ENCODE peak calls at places on chromosomes 6 and 20, in nine cellular contexts. S, R, U, H, M, G, X, Q and E are unnamed samples.

GRCh38 chr6:15793288-15793687 is 130.5 kb upstream of the DTNBP1 start:
- DNase-seq in S (no peak), R (no peak), U (no peak), H (peak; percentile 9), M (no peak), G (peak; percentile 24), X (no peak), Q (peak; percentile 26), E (no peak)

GRCh38 chr20:50744143-50744792 is 12.9 kb downstream of the PARD6B start:
- DNase-seq in S (peak; percentile 56), R (no peak), U (peak; percentile 46), H (peak; percentile 77), M (no peak), G (peak; percentile 78), X (peak; percentile 67), Q (no peak), E (peak; percentile 64)

GRCh38 chr6:163728442-163729126 is 314.1 kb downstream of the QKI start:
- DNase-seq in S (no peak), R (no peak), U (no peak), H (no peak), M (no peak), G (no peak), X (no peak), Q (no peak), E (no peak)

GRCh38 chr6:31493875-31494694 is 3.9 kb upstream of the MICB start:
- DNase-seq in S (peak; percentile 84), R (peak; percentile 44), U (peak; percentile 69), H (peak; percentile 42), M (peak; percentile 93), G (peak; percentile 84), X (peak; percentile 73), Q (peak; percentile 82), E (peak; percentile 82)

GRCh38 chr6:160139420-160139851 is 17.8 kb downstream of the SLC22A1 start:
- DNase-seq in S (no peak), R (no peak), U (no peak), H (peak; percentile 78), M (no peak), G (peak; percentile 47), X (no peak), Q (peak; percentile 60), E (no peak)

GRCh38 chr20:57468523-57469417 is 56.2 kb downstream of the CTCFL start:
- DNase-seq in S (no peak), R (no peak), U (no peak), H (no peak), M (no peak), G (no peak), X (no peak), Q (no peak), E (no peak)

GRCh38 chr20:58722379-58722778 is 29.8 kb downstream of the NPEPL1 start:
- DNase-seq in S (no peak), R (no peak), U (no peak), H (no peak), M (no peak), G (no peak), X (no peak), Q (no peak), E (peak; percentile 4)

GRCh38 chr6:163643866-163644265 is 229.3 kb downstream of the QKI start:
- DNase-seq in S (no peak), R (no peak), U (peak; percentile 55), H (no peak), M (no peak), G (no peak), X (no peak), Q (no peak), E (no peak)

GRCh38 chr20:23245553-23246128 is 105.0 kb upstream of the NXT1 start:
- DNase-seq in S (peak; percentile 70), R (no peak), U (peak; percentile 76), H (peak; percentile 25), M (peak; percentile 79), G (peak; percentile 46), X (peak; percentile 32), Q (no peak), E (no peak)

GRCh38 chr6:31070711-31071197 is 41.6 kb downstream of the C6orf15 start:
- DNase-seq in S (no peak), R (no peak), U (peak; percentile 68), H (peak; percentile 54), M (no peak), G (peak; percentile 38), X (peak; percentile 65), Q (no peak), E (peak; percentile 69)

GRCh38 chr6:116327803-116328527 is 42.8 kb upstream of the DSE start:
- DNase-seq in S (no peak), R (no peak), U (peak; percentile 59), H (no peak), M (no peak), G (no peak), X (no peak), Q (no peak), E (no peak)

GRCh38 chr6:158431560-158431959 is 119.3 kb downstream of the TULP4 start:
- DNase-seq in S (no peak), R (no peak), U (no peak), H (no peak), M (no peak), G (no peak), X (no peak), Q (no peak), E (no peak)

GRCh38 chr6:57262491-57262890 is 40.4 kb upstream of the RAB23 start:
- DNase-seq in S (peak; percentile 51), R (no peak), U (no peak), H (no peak), M (no peak), G (no peak), X (no peak), Q (no peak), E (no peak)

GRCh38 chr20:10536531-10536930 is 101.4 kb downstream of the SLX4IP start:
- DNase-seq in S (no peak), R (no peak), U (no peak), H (no peak), M (peak; percentile 50), G (no peak), X (peak; percentile 79), Q (no peak), E (peak; percentile 55)

GRCh38 chr20:36604952-36605308 is 649 bp upstream of the RAB5IF start:
- DNase-seq in S (peak; percentile 28), R (peak; percentile 30), U (no peak), H (no peak), M (peak; percentile 64), G (no peak), X (peak; percentile 7), Q (no peak), E (no peak)

GRCh38 chr20:52432740-52433139 is 241.2 kb upstream of the ZFP64 start:
- DNase-seq in S (no peak), R (no peak), U (no peak), H (no peak), M (no peak), G (no peak), X (no peak), Q (no peak), E (no peak)

GRCh38 chr6:1285589-1286340 is 26.1 kb upstream of the FOXQ1 start:
- DNase-seq in S (peak; percentile 19), R (no peak), U (no peak), H (no peak), M (no peak), G (peak; percentile 82), X (no peak), Q (peak; percentile 26), E (no peak)

GRCh38 chr6:57089687-57090457 is at the start of gene ZNF451:
- DNase-seq in S (peak; percentile 98), R (peak; percentile 86), U (peak; percentile 94), H (peak; percentile 93), M (peak; percentile 98), G (peak; percentile 98), X (peak; percentile 96), Q (peak; percentile 77), E (peak; percentile 96)

GRCh38 chr20:22762576-22763256 is 178.3 kb upstream of the FOXA2 start:
- DNase-seq in S (no peak), R (no peak), U (no peak), H (no peak), M (no peak), G (no peak), X (peak; percentile 21), Q (no peak), E (no peak)